ENCODE peak calls at places on chromosome 12, in five cellular contexts. P is AG10803; T is right lobe of liver; O is CD4-positive, alpha-beta memory T cell; A is astrocyte. B is an unnamed sample.

GRCh38 chr12:66776974-66777373 is 98.1 kb upstream of the GRIP1 start:
- DNase-seq in T (no peak), A (no peak), O (peak; percentile 18), P (no peak), B (no peak)

GRCh38 chr12:100993916-100994315 is 199.3 kb downstream of the ANO4 start:
- DNase-seq in O (no peak), A (no peak), T (no peak), P (no peak), B (no peak)

GRCh38 chr12:132354211-132354981 is 25.0 kb upstream of the GALNT9 start:
- DNase-seq in T (peak; percentile 51), P (no peak), A (no peak), O (no peak), B (no peak)

GRCh38 chr12:70648831-70649230 is 11.6 kb upstream of the PTPRB start:
- DNase-seq in P (peak; percentile 79), O (no peak), T (no peak), A (peak; percentile 90), B (peak; percentile 38)

GRCh38 chr12:14884458-14884878 is 1.2 kb downstream of the MGP start:
- DNase-seq in A (peak; percentile 86), P (peak; percentile 61), T (peak; percentile 67), O (peak; percentile 83), B (peak; percentile 71)

GRCh38 chr12:54859502-54859901 is 5.2 kb downstream of the MUCL1 start:
- DNase-seq in O (no peak), A (no peak), T (no peak), P (no peak), B (no peak)

GRCh38 chr12:563250-563781 is 99.9 kb downstream of the NINJ2 start:
- DNase-seq in T (no peak), A (peak; percentile 75), O (peak; percentile 77), P (peak; percentile 40), B (no peak)

GRCh38 chr12:62692884-62693283 is 226.3 kb downstream of the MON2 start:
- DNase-seq in O (no peak), T (no peak), A (peak; percentile 99), P (peak; percentile 91), B (peak; percentile 62)

GRCh38 chr12:69875416-69875815 is 50.4 kb downstream of the MYRFL start:
- DNase-seq in P (no peak), A (no peak), T (no peak), O (no peak), B (no peak)

GRCh38 chr12:90028620-90029051 is 320.0 kb upstream of the ATP2B1 start:
- DNase-seq in A (peak; percentile 19), P (no peak), T (no peak), O (no peak), B (no peak)

GRCh38 chr12:118187746-118188390 is 51.9 kb downstream of the PEBP1 start:
- DNase-seq in T (no peak), A (no peak), O (no peak), P (no peak), B (no peak)

GRCh38 chr12:121494093-121494787 is 86.6 kb downstream of the KDM2B start:
- DNase-seq in T (no peak), P (peak; percentile 27), O (peak; percentile 56), A (no peak), B (no peak)

GRCh38 chr12:12797789-12798142 is 12.3 kb downstream of the APOLD1 start:
- DNase-seq in T (no peak), P (no peak), O (no peak), A (no peak), B (no peak)

GRCh38 chr12:53500119-53500775 is 836 bp upstream of the TARBP2 start:
- DNase-seq in O (no peak), A (peak; percentile 51), T (peak; percentile 59), P (peak; percentile 86), B (no peak)

GRCh38 chr12:1719139-1719538 is 28.3 kb downstream of the ADIPOR2 start:
- DNase-seq in A (no peak), P (peak; percentile 66), O (no peak), T (no peak), B (no peak)
- H3K4me3 ChIP-seq in A (no peak overlapping the region), P (no peak overlapping the region), O (no peak overlapping the region), T (no peak overlapping the region), B (no peak overlapping the region)

GRCh38 chr12:25387136-25388050 is 136.7 kb upstream of the KRAS start:
- DNase-seq in T (peak; percentile 71), A (peak; percentile 73), O (peak; percentile 83), P (peak; percentile 88), B (peak; percentile 59)

GRCh38 chr12:25386823-25387134 is 136.1 kb upstream of the KRAS start:
- DNase-seq in A (no peak), P (no peak), O (no peak), T (no peak), B (no peak)

GRCh38 chr12:25384038-25384953 is 133.6 kb upstream of the KRAS start:
- DNase-seq in A (no peak), T (no peak), O (peak; percentile 5), P (no peak), B (no peak)

GRCh38 chr12:25382311-25383106 is 131.8 kb upstream of the KRAS start:
- DNase-seq in T (no peak), P (no peak), O (no peak), A (no peak), B (no peak)

GRCh38 chr12:25384954-25385216 is 134.2 kb upstream of the KRAS start:
- DNase-seq in T (no peak), A (no peak), O (no peak), P (no peak), B (no peak)
- H3K4me3 ChIP-seq in T (peak overlapping the region; percentile 52), A (peak overlapping the region; percentile 72), O (peak overlapping the region; percentile 62), P (peak overlapping the region; percentile 87), B (peak overlapping the region; percentile 83)

GRCh38 chr12:6952860-6953416 is 1.8 kb downstream of the PTPN6 start:
- DNase-seq in A (no peak), P (no peak), O (no peak), T (no peak), B (no peak)

GRCh38 chr12:6952121-6952859 is 1.1 kb downstream of the PTPN6 start:
- DNase-seq in O (peak; percentile 47), T (peak; percentile 55), A (no peak), P (no peak), B (no peak)

GRCh38 chr12:6950401-6950801 is 755 bp upstream of the PTPN6 start:
- DNase-seq in A (no peak), T (peak; percentile 22), P (no peak), O (no peak), B (no peak)

GRCh38 chr12:6951551-6952120 is 480 bp downstream of the PTPN6 start:
- DNase-seq in A (no peak), T (peak; percentile 56), O (no peak), P (no peak), B (no peak)

DNA sequence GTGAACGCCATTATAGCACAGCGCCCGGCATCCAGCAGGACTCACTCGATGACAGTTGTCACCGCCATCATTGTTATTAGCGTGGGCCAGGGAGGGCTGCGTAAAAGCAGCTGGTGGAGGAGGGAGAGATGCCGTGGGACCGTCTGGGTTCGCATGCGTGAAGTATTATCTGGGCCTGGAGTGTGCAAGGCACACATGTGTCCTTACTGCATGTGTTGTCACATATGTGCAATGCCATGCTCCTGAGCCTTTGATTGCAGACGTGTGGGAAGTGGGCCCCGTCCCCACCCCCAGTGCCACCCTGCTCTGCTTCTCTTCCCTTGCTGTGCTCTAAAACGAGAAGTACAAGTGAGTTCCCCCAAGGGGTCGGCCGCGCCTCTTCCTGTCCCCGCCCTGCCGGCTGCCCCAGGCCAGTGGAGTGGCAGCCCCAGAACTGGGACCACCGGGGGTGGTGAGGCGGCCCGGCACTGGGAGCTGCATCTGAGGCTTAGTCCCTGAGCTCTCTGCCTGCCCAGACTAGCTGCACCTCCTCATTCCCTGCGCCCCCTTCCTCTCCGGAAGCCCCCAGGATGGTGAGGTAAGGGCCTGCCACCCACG is at the start of gene PTPN6:
- DNase-seq in T (peak; percentile 86), P (no peak), A (no peak), O (peak; percentile 54), B (no peak)
- H3K4me3 ChIP-seq in T (peak within 1 kb of the TSS; percentile 27), P (no peak within 1 kb of the TSS), A (no peak within 1 kb of the TSS), O (peak within 1 kb of the TSS; percentile 82), B (no peak within 1 kb of the TSS)

GRCh38 chr12:125137776-125138344 is 72.6 kb downstream of the AACS start:
- DNase-seq in T (no peak), O (no peak), A (no peak), P (no peak), B (no peak)
- H3K4me3 ChIP-seq in T (no peak overlapping the region), O (no peak overlapping the region), A (no peak overlapping the region), P (no peak overlapping the region), B (no peak overlapping the region)

GRCh38 chr12:124647316-124647715 is 79.9 kb upstream of the NCOR2 start:
- DNase-seq in P (no peak), A (no peak), T (no peak), O (no peak), B (no peak)

GRCh38 chr12:124648710-124649384 is 81.4 kb upstream of the NCOR2 start:
- DNase-seq in O (no peak), A (no peak), T (no peak), P (no peak), B (no peak)

GRCh38 chr12:124645530-124646244 is 78.3 kb upstream of the NCOR2 start:
- DNase-seq in A (no peak), P (no peak), O (no peak), T (no peak), B (no peak)

GRCh38 chr12:124650912-124651311 is 83.5 kb upstream of the NCOR2 start:
- DNase-seq in O (no peak), P (no peak), A (no peak), T (no peak), B (no peak)

GRCh38 chr12:124646385-124647230 is 79.2 kb upstream of the NCOR2 start:
- DNase-seq in T (no peak), O (peak; percentile 3), P (no peak), A (no peak), B (no peak)
- H3K4me3 ChIP-seq in T (no peak overlapping the region), O (no peak overlapping the region), P (no peak overlapping the region), A (no peak overlapping the region), B (no peak overlapping the region)

GRCh38 chr12:108690799-108691153 is 40.5 kb downstream of the CORO1C start:
- DNase-seq in O (no peak), T (no peak), A (no peak), P (no peak), B (no peak)
- H3K4me3 ChIP-seq in O (peak overlapping the region; percentile 56), T (no peak overlapping the region), A (peak overlapping the region; percentile 31), P (peak overlapping the region; percentile 41), B (peak overlapping the region; percentile 21)